ENCODE peak calls at places on chromosomes 16 and 17, in four cellular contexts. One of them, this sample, is unnamed.

GRCh38 chr17:65389426-65389825 is 172.0 kb downstream of the AXIN2 start:
- DNase-seq in astrocyte of the spinal cord: peak; percentile 20
- DNase-seq in BJ: peak; percentile 7
- DNase-seq in IMR-90: peak; percentile 20
- DNase-seq in this sample: no peak

GRCh38 chr16:3095869-3096268 is 3.2 kb downstream of the ZSCAN10 start:
- DNase-seq in astrocyte of the spinal cord: no peak
- DNase-seq in BJ: no peak
- DNase-seq in IMR-90: no peak
- DNase-seq in this sample: no peak

GRCh38 chr17:17042851-17043667 is 802 bp downstream of the MPRIP start:
- DNase-seq in astrocyte of the spinal cord: peak; percentile 43
- DNase-seq in BJ: no peak
- DNase-seq in IMR-90: peak; percentile 66
- DNase-seq in this sample: no peak

GRCh38 chr16:48903054-48903453 is 293.1 kb upstream of the N4BP1 start:
- DNase-seq in astrocyte of the spinal cord: no peak
- DNase-seq in BJ: no peak
- DNase-seq in IMR-90: no peak
- DNase-seq in this sample: no peak

GRCh38 chr16:4052801-4053662 is 63.2 kb downstream of the ADCY9 start:
- DNase-seq in astrocyte of the spinal cord: peak; percentile 23
- DNase-seq in BJ: peak; percentile 64
- DNase-seq in IMR-90: peak; percentile 81
- DNase-seq in this sample: no peak

GRCh38 chr17:37107406-37108083 is 158.8 kb downstream of the AATF start:
- DNase-seq in astrocyte of the spinal cord: peak; percentile 50
- DNase-seq in BJ: no peak
- DNase-seq in IMR-90: peak; percentile 41
- DNase-seq in this sample: no peak

GRCh38 chr17:55420776-55421178 is 858 bp downstream of the MMD start:
- DNase-seq in astrocyte of the spinal cord: no peak
- DNase-seq in BJ: no peak
- DNase-seq in IMR-90: no peak
- DNase-seq in this sample: no peak

GRCh38 chr17:40547079-40547784 is 18.0 kb downstream of the CCR7 start:
- DNase-seq in astrocyte of the spinal cord: peak; percentile 26
- DNase-seq in BJ: no peak
- DNase-seq in IMR-90: no peak
- DNase-seq in this sample: no peak

GRCh38 chr17:59406808-59407381 is 75.4 kb downstream of the YPEL2 start:
- DNase-seq in astrocyte of the spinal cord: peak; percentile 56
- DNase-seq in BJ: no peak
- DNase-seq in IMR-90: peak; percentile 57
- DNase-seq in this sample: peak; percentile 26

GRCh38 chr16:21603920-21604319 is 4.5 kb downstream of the METTL9 start:
- DNase-seq in astrocyte of the spinal cord: peak; percentile 15
- DNase-seq in BJ: no peak
- DNase-seq in IMR-90: peak; percentile 54
- DNase-seq in this sample: no peak

GRCh38 chr17:68501074-68501473 is 11.2 kb upstream of the PRKAR1A start:
- DNase-seq in astrocyte of the spinal cord: no peak
- DNase-seq in BJ: no peak
- DNase-seq in IMR-90: no peak
- DNase-seq in this sample: no peak

GRCh38 chr17:17700251-17700969 is 19.2 kb downstream of the RAI1 start:
- DNase-seq in astrocyte of the spinal cord: no peak
- DNase-seq in BJ: no peak
- DNase-seq in IMR-90: no peak
- DNase-seq in this sample: no peak

GRCh38 chr17:59439261-59439660 is 107.8 kb downstream of the YPEL2 start:
- DNase-seq in astrocyte of the spinal cord: no peak
- DNase-seq in BJ: no peak
- DNase-seq in IMR-90: no peak
- DNase-seq in this sample: no peak

GRCh38 chr16:13448346-13448745 is 471.6 kb upstream of the ERCC4 start:
- DNase-seq in astrocyte of the spinal cord: no peak
- DNase-seq in BJ: no peak
- DNase-seq in IMR-90: no peak
- DNase-seq in this sample: no peak

GRCh38 chr17:67270411-67270810 is 25.4 kb upstream of the HELZ start:
- DNase-seq in astrocyte of the spinal cord: no peak
- DNase-seq in BJ: no peak
- DNase-seq in IMR-90: no peak
- DNase-seq in this sample: no peak

GRCh38 chr16:70529051-70529777 is 5.6 kb downstream of the SF3B3 start:
- DNase-seq in astrocyte of the spinal cord: peak; percentile 70
- DNase-seq in BJ: peak; percentile 26
- DNase-seq in IMR-90: peak; percentile 79
- DNase-seq in this sample: no peak

GRCh38 chr17:60601443-60602384 is 1.7 kb downstream of the PPM1D start:
- DNase-seq in astrocyte of the spinal cord: peak; percentile 87
- DNase-seq in BJ: no peak
- DNase-seq in IMR-90: peak; percentile 81
- DNase-seq in this sample: peak; percentile 56

GRCh38 chr17:40597168-40598020 is 32.1 kb upstream of the CCR7 start:
- DNase-seq in astrocyte of the spinal cord: no peak
- DNase-seq in BJ: no peak
- DNase-seq in IMR-90: no peak
- DNase-seq in this sample: no peak

GRCh38 chr16:1823821-1824220 is 2.8 kb downstream of the HAGH start:
- DNase-seq in astrocyte of the spinal cord: peak; percentile 39
- DNase-seq in BJ: no peak
- DNase-seq in IMR-90: peak; percentile 59
- DNase-seq in this sample: peak; percentile 21

GRCh38 chr16:569445-570254 is at the start of gene PIGQ:
- DNase-seq in astrocyte of the spinal cord: peak; percentile 62
- DNase-seq in BJ: no peak
- DNase-seq in IMR-90: peak; percentile 35
- DNase-seq in this sample: no peak

GRCh38 chr16:57643902-57644301 is 15.5 kb downstream of the ADGRG1 start:
- DNase-seq in astrocyte of the spinal cord: no peak
- DNase-seq in BJ: no peak
- DNase-seq in IMR-90: no peak
- DNase-seq in this sample: no peak

GRCh38 chr17:44917456-44917855 is 2.2 kb upstream of the GFAP start:
- DNase-seq in astrocyte of the spinal cord: no peak
- DNase-seq in BJ: no peak
- DNase-seq in IMR-90: no peak
- DNase-seq in this sample: no peak

GRCh38 chr16:66604376-66605176 is at the start of gene CMTM3:
- DNase-seq in astrocyte of the spinal cord: peak; percentile 74
- DNase-seq in BJ: no peak
- DNase-seq in IMR-90: peak; percentile 45
- DNase-seq in this sample: no peak

GRCh38 chr16:57489229-57489628 is 2.9 kb upstream of the DOK4 start:
- DNase-seq in astrocyte of the spinal cord: no peak
- DNase-seq in BJ: no peak
- DNase-seq in IMR-90: no peak
- DNase-seq in this sample: no peak

GRCh38 chr17:2962729-2963128 is 100.7 kb downstream of the OR1D5 start:
- DNase-seq in astrocyte of the spinal cord: no peak
- DNase-seq in BJ: no peak
- DNase-seq in IMR-90: no peak
- DNase-seq in this sample: no peak

GRCh38 chr16:73076291-73076959 is 28.5 kb upstream of the ZFHX3 start:
- DNase-seq in astrocyte of the spinal cord: no peak
- DNase-seq in BJ: no peak
- DNase-seq in IMR-90: no peak
- DNase-seq in this sample: no peak

GRCh38 chr17:55284944-55285339 is 20.2 kb downstream of the HLF start:
- DNase-seq in astrocyte of the spinal cord: no peak
- DNase-seq in BJ: no peak
- DNase-seq in IMR-90: no peak
- DNase-seq in this sample: no peak

GRCh38 chr17:64706224-64707076 is 44.3 kb upstream of the SMURF2 start:
- DNase-seq in astrocyte of the spinal cord: no peak
- DNase-seq in BJ: no peak
- DNase-seq in IMR-90: no peak
- DNase-seq in this sample: no peak

GRCh38 chr17:62653002-62653830 is 25.7 kb downstream of the MRC2 start:
- DNase-seq in astrocyte of the spinal cord: peak; percentile 68
- DNase-seq in BJ: no peak
- DNase-seq in IMR-90: peak; percentile 31
- DNase-seq in this sample: no peak

GRCh38 chr17:69300222-69300621 is 26.7 kb downstream of the ABCA5 start:
- DNase-seq in astrocyte of the spinal cord: no peak
- DNase-seq in BJ: no peak
- DNase-seq in IMR-90: no peak
- DNase-seq in this sample: no peak

DNA sequence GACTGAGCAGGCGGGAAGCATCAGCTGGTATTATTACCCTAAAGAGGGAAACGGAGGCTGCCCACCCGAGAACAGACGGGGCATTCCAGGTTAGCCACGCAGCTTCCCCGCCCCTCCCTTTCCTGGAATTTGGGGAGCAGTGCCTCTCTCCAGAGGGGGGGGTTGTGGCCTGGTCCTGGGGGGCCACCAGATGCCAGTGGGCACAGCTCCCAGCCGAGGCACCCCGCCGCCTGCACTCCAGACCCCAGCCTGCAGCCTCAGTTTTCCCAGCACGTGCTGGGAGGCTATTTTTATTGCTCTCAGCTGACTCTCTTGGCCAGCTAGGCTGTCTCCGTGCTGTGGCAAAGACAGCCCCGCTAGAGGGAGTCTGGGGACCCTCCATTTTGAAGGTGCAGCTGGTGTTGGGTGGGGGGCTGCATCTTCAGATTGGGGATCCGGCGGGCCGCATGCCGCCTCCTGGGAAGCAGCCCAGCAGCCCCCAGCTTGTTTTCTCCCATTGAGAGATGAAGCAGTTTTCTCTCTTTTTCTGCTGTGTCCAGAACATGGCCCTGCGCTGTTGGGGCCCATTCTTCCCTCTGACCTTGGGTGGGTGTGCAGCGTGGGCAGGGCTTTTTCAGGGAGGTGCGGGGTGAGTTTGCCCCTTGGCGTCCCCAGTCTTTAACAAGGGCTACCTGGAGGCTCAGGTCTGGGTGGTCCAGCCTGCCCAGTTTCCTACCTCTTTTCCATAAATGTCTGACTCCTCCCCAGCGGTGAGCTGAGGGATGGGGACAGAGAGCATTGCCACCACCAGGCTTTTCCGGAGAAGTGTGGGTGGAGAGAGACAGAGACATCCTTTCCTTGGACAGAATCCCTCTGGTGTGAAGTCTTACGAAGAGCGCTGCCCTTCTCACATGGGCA is 62.5 kb upstream of the GSE1 start:
- DNase-seq in astrocyte of the spinal cord: no peak
- DNase-seq in BJ: no peak
- DNase-seq in IMR-90: no peak
- DNase-seq in this sample: no peak
- TF ChIP-seq CTCF in astrocyte of the spinal cord: peak; percentile 29
- TF ChIP-seq CTCF in BJ: peak; percentile 48
- TF ChIP-seq CTCF in IMR-90: no peak
- TF ChIP-seq CTCF in this sample: no peak

GRCh38 chr16:75250809-75251279 is 580 bp downstream of the BCAR1 start:
- DNase-seq in astrocyte of the spinal cord: peak; percentile 42
- DNase-seq in BJ: no peak
- DNase-seq in IMR-90: no peak
- DNase-seq in this sample: no peak
- H3K4me3 ChIP-seq in astrocyte of the spinal cord: peak overlapping the region; percentile 78
- H3K4me3 ChIP-seq in BJ: peak overlapping the region; percentile 84
- H3K4me3 ChIP-seq in IMR-90: peak overlapping the region; percentile 70
- H3K4me3 ChIP-seq in this sample: peak overlapping the region; percentile 84

DNA sequence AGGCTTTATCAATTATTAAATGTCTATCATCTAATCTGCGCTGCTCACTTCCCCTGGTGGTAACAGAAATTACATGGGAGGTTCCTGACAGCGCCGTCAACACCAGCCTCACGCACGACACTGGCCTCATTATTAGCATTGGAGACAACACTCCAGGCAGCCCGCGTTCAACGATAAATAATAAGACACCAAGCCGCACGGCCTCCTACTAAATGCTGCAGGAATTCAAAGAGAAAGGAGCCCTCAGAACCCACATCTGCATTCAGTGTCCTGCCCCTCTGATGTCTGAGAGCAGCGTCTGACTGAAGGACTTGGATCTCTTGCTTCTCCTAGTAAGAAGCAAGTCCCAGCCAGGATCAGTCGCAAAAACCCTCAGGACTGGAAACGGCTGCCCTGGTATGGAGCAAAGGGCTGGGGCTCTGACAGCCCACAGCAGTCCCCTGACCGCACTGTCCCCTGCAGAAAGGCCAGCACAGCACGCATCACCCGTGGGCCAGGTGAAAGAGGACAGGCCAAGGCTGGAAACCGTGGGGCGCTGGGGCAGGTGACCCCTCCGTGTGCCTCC is 7.6 kb upstream of the RPH3AL start:
- DNase-seq in astrocyte of the spinal cord: no peak
- DNase-seq in BJ: no peak
- DNase-seq in IMR-90: no peak
- DNase-seq in this sample: no peak
- TF ChIP-seq CTCF in astrocyte of the spinal cord: no peak
- TF ChIP-seq CTCF in BJ: no peak
- TF ChIP-seq CTCF in IMR-90: no peak
- TF ChIP-seq CTCF in this sample: no peak

GRCh38 chr17:83095016-83095415 is 15.6 kb downstream of the METRNL start:
- DNase-seq in astrocyte of the spinal cord: no peak
- DNase-seq in BJ: no peak
- DNase-seq in IMR-90: no peak
- DNase-seq in this sample: no peak
- H3K4me3 ChIP-seq in astrocyte of the spinal cord: no peak overlapping the region
- H3K4me3 ChIP-seq in BJ: no peak overlapping the region
- H3K4me3 ChIP-seq in IMR-90: no peak overlapping the region
- H3K4me3 ChIP-seq in this sample: no peak overlapping the region

GRCh38 chr17:33200587-33200986 is 92.5 kb downstream of the ASIC2 start:
- DNase-seq in astrocyte of the spinal cord: no peak
- DNase-seq in BJ: no peak
- DNase-seq in IMR-90: peak; percentile 20
- DNase-seq in this sample: no peak
- TF ChIP-seq CTCF in astrocyte of the spinal cord: no peak
- TF ChIP-seq CTCF in BJ: no peak
- TF ChIP-seq CTCF in IMR-90: peak; percentile 37
- TF ChIP-seq CTCF in this sample: peak; percentile 32